ENCODE peak calls at places on chromosomes 11 and 22, in ten cellular contexts. M is esophagus muscularis mucosa, N is HL-60, O is HepG2, J is breast epithelium, T is endothelial cell of umbilical vein, U is HCT116, E is GM12878, W is K562, R is stomach. P is an unnamed sample.

GRCh38 chr11:59173080-59173963 is 1.4 kb downstream of the DTX4 start:
- DNase-seq in M (peak; percentile 90), N (no peak), O (peak; percentile 13), J (no peak), T (no peak), U (no peak), E (no peak), W (no peak), R (peak; percentile 35), P (no peak)

GRCh38 chr11:69889400-69890372 is 70.5 kb upstream of the FGF3 start:
- DNase-seq in M (no peak), N (no peak), O (no peak), J (no peak), T (no peak), U (no peak), E (no peak), W (no peak), R (no peak), P (no peak)

GRCh38 chr11:61111060-61111435 is 8.8 kb downstream of the CD5 start:
- DNase-seq in M (no peak), N (no peak), O (no peak), J (no peak), T (no peak), U (no peak), E (no peak), W (no peak), R (no peak), P (no peak)

GRCh38 chr11:16226245-16226644 is 130.1 kb downstream of the SOX6 start:
- DNase-seq in M (no peak), N (no peak), O (peak; percentile 56), J (peak; percentile 57), T (peak; percentile 64), U (no peak), E (no peak), W (no peak), R (peak; percentile 94), P (peak; percentile 49)

GRCh38 chr22:50519151-50519550 is 6.2 kb downstream of the SCO2 start:
- DNase-seq in M (no peak), N (no peak), O (no peak), J (no peak), T (no peak), U (no peak), E (no peak), W (no peak), R (no peak), P (no peak)

GRCh38 chr11:105022998-105023397 is at the start of gene CASP5:
- DNase-seq in M (no peak), N (no peak), O (no peak), J (no peak), T (no peak), U (no peak), E (no peak), W (no peak), R (no peak), P (no peak)

GRCh38 chr11:62461740-62462522 is 43.1 kb downstream of the SCGB1A1 start:
- DNase-seq in M (no peak), N (no peak), O (no peak), J (no peak), T (no peak), U (no peak), E (no peak), W (peak; percentile 52), R (no peak), P (no peak)

GRCh38 chr11:126918556-126918955 is 82.0 kb downstream of the KIRREL3 start:
- DNase-seq in M (no peak), N (no peak), O (no peak), J (no peak), T (no peak), U (no peak), E (no peak), W (no peak), R (no peak), P (no peak)

GRCh38 chr11:72736452-72737069 is 15.6 kb downstream of the ARAP1 start:
- DNase-seq in M (no peak), N (peak; percentile 83), O (no peak), J (no peak), T (peak; percentile 47), U (peak; percentile 26), E (no peak), W (peak; percentile 47), R (no peak), P (peak; percentile 82)

GRCh38 chr22:24727218-24727851 is 47.2 kb downstream of the PIWIL3 start:
- DNase-seq in M (no peak), N (no peak), O (peak; percentile 92), J (no peak), T (peak; percentile 98), U (peak; percentile 72), E (no peak), W (peak; percentile 26), R (peak; percentile 48), P (no peak)

GRCh38 chr11:1453611-1454386 is 32.8 kb downstream of the MOB2 start:
- DNase-seq in M (no peak), N (peak; percentile 21), O (peak; percentile 44), J (no peak), T (no peak), U (no peak), E (peak; percentile 2), W (peak; percentile 73), R (peak; percentile 76), P (peak; percentile 84)

GRCh38 chr11:119592642-119593041 is 136.4 kb downstream of the NECTIN1 start:
- DNase-seq in M (no peak), N (no peak), O (no peak), J (no peak), T (no peak), U (no peak), E (no peak), W (no peak), R (no peak), P (peak; percentile 70)

GRCh38 chr11:123587044-123587443 is 67.4 kb downstream of the SCN3B start:
- DNase-seq in M (no peak), N (no peak), O (peak; percentile 14), J (no peak), T (peak; percentile 11), U (no peak), E (no peak), W (no peak), R (no peak), P (no peak)

GRCh38 chr11:68065841-68066240 is 27.0 kb downstream of the TCIRG1 start:
- DNase-seq in M (no peak), N (no peak), O (no peak), J (no peak), T (no peak), U (no peak), E (no peak), W (no peak), R (no peak), P (no peak)

GRCh38 chr22:30439836-30440235 is 14.3 kb downstream of the MTFP1 start:
- DNase-seq in M (no peak), N (no peak), O (no peak), J (no peak), T (no peak), U (no peak), E (no peak), W (no peak), R (no peak), P (no peak)

GRCh38 chr22:30444632-30445437 is 19.3 kb downstream of the MTFP1 start:
- DNase-seq in M (no peak), N (peak; percentile 16), O (peak; percentile 41), J (no peak), T (peak; percentile 76), U (peak; percentile 54), E (no peak), W (peak; percentile 79), R (peak; percentile 67), P (no peak)

GRCh38 chr22:30441088-30441487 is 15.5 kb downstream of the MTFP1 start:
- DNase-seq in M (no peak), N (no peak), O (no peak), J (no peak), T (no peak), U (no peak), E (no peak), W (no peak), R (no peak), P (no peak)

DNA sequence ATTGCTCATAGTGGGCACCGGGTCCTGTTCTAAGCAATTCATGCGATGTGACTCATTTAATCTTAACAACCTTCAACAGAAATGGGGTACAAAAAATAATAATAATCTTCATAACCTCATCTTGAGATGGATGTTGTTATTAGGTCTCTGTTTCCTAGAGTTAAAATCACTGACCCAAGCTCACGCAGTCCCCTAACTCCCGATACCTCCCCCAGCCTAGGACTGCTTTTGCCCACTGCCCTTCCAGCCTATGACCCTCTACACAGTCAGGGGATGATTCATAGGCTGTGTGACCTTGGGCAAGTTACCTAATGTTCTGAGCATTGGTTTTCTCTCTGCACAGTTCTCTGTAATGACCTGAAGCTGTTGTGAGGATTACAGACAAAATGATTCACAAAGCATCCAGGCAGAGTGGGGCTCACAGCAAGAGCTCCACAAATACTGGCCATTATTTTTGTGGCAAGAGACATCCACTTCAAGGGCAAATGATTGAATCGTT is 19.9 kb downstream of the MTFP1 start:
- DNase-seq in M (no peak), N (no peak), O (peak; percentile 22), J (no peak), T (no peak), U (no peak), E (no peak), W (no peak), R (no peak), P (no peak)
- TF ChIP-seq CTCF in M (no peak), N (no peak), O (no peak), J (peak; percentile 4), T (no peak), U (no peak), E (no peak), W (no peak), R (no peak), P (no peak)

GRCh38 chr22:41526226-41526531 is 18.1 kb downstream of the POLR3H start:
- DNase-seq in M (no peak), N (no peak), O (no peak), J (no peak), T (no peak), U (no peak), E (no peak), W (no peak), R (no peak), P (no peak)
- TF ChIP-seq POLR2AphosphoS5 in M (no peak), N (peak; percentile 59), O (no peak), J (no peak), T (no peak), U (no peak), E (no peak), W (no peak), R (no peak), P (no peak)

DNA sequence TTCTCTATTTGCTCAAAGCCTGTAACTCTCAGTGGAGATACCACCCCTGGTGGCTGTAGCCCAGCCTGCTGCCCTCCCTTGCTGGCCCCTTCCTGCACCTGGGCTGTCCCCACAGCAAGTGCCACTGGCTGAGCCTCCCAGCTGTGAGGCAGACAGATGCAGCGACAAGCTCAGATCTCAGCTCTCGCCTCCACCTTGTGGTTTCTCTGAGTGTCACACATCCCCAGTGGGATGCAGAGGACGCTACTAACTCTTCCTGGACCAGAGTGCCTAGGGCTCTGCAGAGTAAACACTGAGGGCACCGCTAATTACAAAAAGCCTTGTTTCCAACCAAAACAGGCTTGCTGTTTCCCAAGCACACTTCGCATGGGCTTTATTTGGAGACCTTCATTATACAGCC is 8.9 kb downstream of the YPEL1 start:
- DNase-seq in M (no peak), N (no peak), O (peak; percentile 57), J (no peak), T (no peak), U (peak; percentile 28), E (no peak), W (peak; percentile 77), R (no peak), P (no peak)
- TF ChIP-seq CTCF in M (no peak), N (no peak), O (peak; percentile 82), J (no peak), T (peak; percentile 17), U (no peak), E (peak; percentile 57), W (peak; percentile 99), R (no peak), P (no peak)

GRCh38 chr11:73760680-73761402 is at the start of gene RAB6A:
- DNase-seq in M (peak; percentile 100), N (peak; percentile 99), O (peak; percentile 98), J (peak; percentile 99), T (peak; percentile 100), U (peak; percentile 99), E (peak; percentile 98), W (peak; percentile 97), R (peak; percentile 100), P (peak; percentile 100)
- TF ChIP-seq POLR2AphosphoS5 in M (peak; percentile 96), N (no peak), O (peak; percentile 67), J (no peak), T (peak; percentile 91), U (peak; percentile 75), E (peak; percentile 82), W (peak; percentile 59), R (no peak), P (no peak)

P was measured in sigmoid colon.